ENCODE peak calls at places on chromosomes 2 and 18, in eight cellular contexts. G is NCI-H2171 treated with DMSO at 0.1 percent for 48 hours; W is cardiac muscle cell; J is heart right ventricle; U is spleen; E is posterior vena cava; O is activated CD8-positive, alpha-beta memory T cell treated with anti-CD3 and anti-CD28 coated beads for 1 hour; K is IMR-90. N is an unnamed sample.

GRCh38 chr18:1513519-1513918 is 608.8 kb downstream of the ADCYAP1 start:
- DNase-seq in G (peak; percentile 12), W (no peak), J (no peak), U (no peak), E (no peak), O (no peak), K (no peak), N (peak; percentile 27)

GRCh38 chr2:134282638-134283400 is 28.9 kb downstream of the MGAT5 start:
- DNase-seq in G (no peak), W (no peak), J (no peak), U (no peak), E (no peak), O (no peak), K (no peak), N (no peak)

GRCh38 chr2:28048341-28048740 is 157.8 kb downstream of the BABAM2 start:
- DNase-seq in G (no peak), W (no peak), J (no peak), U (no peak), E (no peak), O (no peak), K (peak; percentile 68), N (no peak)

GRCh38 chr2:182406221-182406620 is 20.6 kb downstream of the PDE1A start:
- DNase-seq in G (no peak), W (no peak), J (no peak), U (no peak), E (no peak), O (no peak), K (peak; percentile 38), N (no peak)

GRCh38 chr2:25618676-25619075 is 54.7 kb downstream of the DTNB start:
- DNase-seq in G (peak; percentile 83), W (no peak), J (no peak), U (no peak), E (no peak), O (no peak), K (peak; percentile 78), N (peak; percentile 95)

GRCh38 chr2:120346034-120346666 is at the start of gene INHBB:
- DNase-seq in G (no peak), W (peak; percentile 56), J (no peak), U (peak; percentile 84), E (no peak), O (no peak), K (no peak), N (peak; percentile 68)

GRCh38 chr2:234702731-234703225 is 205.9 kb upstream of the ARL4C start:
- DNase-seq in G (no peak), W (no peak), J (no peak), U (no peak), E (no peak), O (no peak), K (no peak), N (peak; percentile 88)

GRCh38 chr2:215847056-215847455 is 166.3 kb downstream of the MREG start:
- DNase-seq in G (no peak), W (no peak), J (no peak), U (no peak), E (no peak), O (no peak), K (no peak), N (no peak)

GRCh38 chr2:43754180-43754579 is 19.7 kb upstream of the DYNC2LI1 start:
- DNase-seq in G (peak; percentile 6), W (no peak), J (peak; percentile 17), U (no peak), E (no peak), O (no peak), K (no peak), N (no peak)

GRCh38 chr2:217090024-217090473 is 230.2 kb upstream of the TNP1 start:
- DNase-seq in G (no peak), W (no peak), J (no peak), U (no peak), E (no peak), O (no peak), K (peak; percentile 28), N (no peak)

GRCh38 chr18:78768655-78769501 is 210.7 kb upstream of the SALL3 start:
- DNase-seq in G (no peak), W (no peak), J (no peak), U (no peak), E (peak; percentile 75), O (no peak), K (no peak), N (peak; percentile 99)

GRCh38 chr2:120930236-120930635 is 194.6 kb downstream of the GLI2 start:
- DNase-seq in G (no peak), W (no peak), J (no peak), U (no peak), E (no peak), O (no peak), K (peak; percentile 58), N (no peak)

GRCh38 chr18:32175265-32175664 is 14.6 kb upstream of the MEP1B start:
- DNase-seq in G (peak; percentile 65), W (no peak), J (peak; percentile 82), U (no peak), E (no peak), O (no peak), K (no peak), N (peak; percentile 93)

GRCh38 chr2:233234264-233234663 is 17.2 kb upstream of the ATG16L1 start:
- DNase-seq in G (no peak), W (no peak), J (no peak), U (no peak), E (no peak), O (no peak), K (no peak), N (no peak)